ENCODE peak calls at places on chromosome 3, in nine cellular contexts. D, W, C, Y, I, Z, Q, R and H are unnamed samples.

GRCh38 chr3:187989458-187990153 is 164.4 kb upstream of the LPP start:
- DNase-seq in D (no peak), W (no peak), C (no peak), Y (no peak), I (no peak), Z (no peak), Q (peak), R (no peak), H (no peak)

GRCh38 chr3:107222927-107223326 is 154.3 kb upstream of the CCDC54 start:
- DNase-seq in D (no peak), W (no peak), C (no peak), Y (no peak), I (no peak), Z (no peak), Q (no peak), R (no peak), H (no peak)

GRCh38 chr3:70556056-70556455 is 243.6 kb upstream of the MDFIC2 start:
- DNase-seq in D (peak), W (no peak), C (no peak), Y (no peak), I (no peak), Z (no peak), Q (no peak), R (no peak), H (no peak)

GRCh38 chr3:57729339-57730039 is 26.6 kb upstream of the SLMAP start:
- DNase-seq in D (peak), W (no peak), C (no peak), Y (no peak), I (no peak), Z (no peak), Q (no peak), R (no peak), H (no peak)

GRCh38 chr3:58331593-58332152 is 1.0 kb upstream of the PXK start:
- DNase-seq in D (no peak), W (no peak), C (no peak), Y (no peak), I (no peak), Z (no peak), Q (no peak), R (no peak), H (no peak)

GRCh38 chr3:30681276-30682211 is 75.1 kb downstream of the TGFBR2 start:
- DNase-seq in D (peak), W (no peak), C (peak), Y (no peak), I (peak), Z (peak), Q (no peak), R (no peak), H (no peak)

GRCh38 chr3:77667901-77668300 is 628.0 kb downstream of the ROBO2 start:
- DNase-seq in D (no peak), W (no peak), C (no peak), Y (no peak), I (no peak), Z (no peak), Q (no peak), R (no peak), H (no peak)

GRCh38 chr3:103991461-103992115 is 1375.1 kb upstream of the ALCAM start:
- DNase-seq in D (peak), W (peak), C (no peak), Y (no peak), I (no peak), Z (no peak), Q (peak), R (no peak), H (no peak)

GRCh38 chr3:197520311-197521276 is 35.2 kb downstream of the BDH1 start:
- DNase-seq in D (peak), W (peak), C (peak), Y (no peak), I (peak), Z (no peak), Q (peak), R (no peak), H (peak)

GRCh38 chr3:112688819-112689218 is 47.9 kb upstream of the CCDC80 start:
- DNase-seq in D (no peak), W (peak), C (no peak), Y (no peak), I (no peak), Z (no peak), Q (no peak), R (no peak), H (no peak)

GRCh38 chr3:193677734-193678133 is 84.7 kb downstream of the OPA1 start:
- DNase-seq in D (no peak), W (no peak), C (no peak), Y (no peak), I (no peak), Z (no peak), Q (no peak), R (no peak), H (no peak)

GRCh38 chr3:133938770-133939495 is 43.3 kb upstream of the RAB6B start:
- DNase-seq in D (no peak), W (no peak), C (no peak), Y (no peak), I (no peak), Z (no peak), Q (peak), R (no peak), H (no peak)

GRCh38 chr3:141619450-141619849 is 118.6 kb upstream of the RNF7 start:
- DNase-seq in D (no peak), W (no peak), C (no peak), Y (no peak), I (no peak), Z (no peak), Q (no peak), R (no peak), H (no peak)

GRCh38 chr3:151015762-151016161 is 43.2 kb upstream of the CLRN1 start:
- DNase-seq in D (no peak), W (no peak), C (no peak), Y (no peak), I (no peak), Z (no peak), Q (no peak), R (no peak), H (no peak)

GRCh38 chr3:128992926-128993460 is 883 bp downstream of the CFAP92 start:
- DNase-seq in D (no peak), W (no peak), C (no peak), Y (no peak), I (no peak), Z (no peak), Q (peak), R (no peak), H (no peak)

GRCh38 chr3:30310251-30310954 is 296.0 kb upstream of the TGFBR2 start:
- DNase-seq in D (no peak), W (no peak), C (no peak), Y (no peak), I (no peak), Z (no peak), Q (no peak), R (no peak), H (no peak)

GRCh38 chr3:150104564-150104963 is 133.9 kb upstream of the PFN2 start:
- DNase-seq in D (no peak), W (no peak), C (no peak), Y (no peak), I (no peak), Z (no peak), Q (no peak), R (no peak), H (no peak)

GRCh38 chr3:184697845-184698244 is 14.0 kb downstream of the MAGEF1 start:
- DNase-seq in D (no peak), W (no peak), C (no peak), Y (no peak), I (peak), Z (no peak), Q (no peak), R (no peak), H (no peak)

GRCh38 chr3:45182915-45183881 is 37.0 kb upstream of the CDCP1 start:
- DNase-seq in D (peak), W (peak), C (no peak), Y (peak), I (no peak), Z (no peak), Q (peak), R (no peak), H (peak)

GRCh38 chr3:55180936-55181535 is 253.2 kb upstream of the LRTM1 start:
- DNase-seq in D (peak), W (peak), C (no peak), Y (peak), I (peak), Z (no peak), Q (peak), R (no peak), H (no peak)

GRCh38 chr3:94619643-94620042 is 556.8 kb downstream of the NSUN3 start:
- DNase-seq in D (no peak), W (no peak), C (no peak), Y (no peak), I (no peak), Z (no peak), Q (no peak), R (no peak), H (no peak)

GRCh38 chr3:75049581-75049980 is 435.1 kb upstream of the CNTN3 start:
- DNase-seq in D (no peak), W (no peak), C (no peak), Y (no peak), I (no peak), Z (no peak), Q (no peak), R (no peak), H (no peak)

GRCh38 chr3:188749010-188749617 is 422.7 kb upstream of the TPRG1 start:
- DNase-seq in D (no peak), W (peak), C (no peak), Y (peak), I (peak), Z (no peak), Q (peak), R (no peak), H (no peak)

GRCh38 chr3:170203457-170203856 is 18.8 kb upstream of the PRKCI start:
- DNase-seq in D (no peak), W (no peak), C (no peak), Y (no peak), I (no peak), Z (no peak), Q (no peak), R (no peak), H (no peak)

GRCh38 chr3:106249159-106249558 is 380.3 kb upstream of the CBLB start:
- DNase-seq in D (peak), W (no peak), C (no peak), Y (no peak), I (no peak), Z (no peak), Q (no peak), R (no peak), H (no peak)

GRCh38 chr3:13494463-13495350 is 14.6 kb downstream of the HDAC11 start:
- DNase-seq in D (no peak), W (peak), C (no peak), Y (peak), I (peak), Z (peak), Q (peak), R (no peak), H (no peak)

GRCh38 chr3:52537726-52538421 is 1.5 kb downstream of the UQCC5 start:
- DNase-seq in D (no peak), W (no peak), C (no peak), Y (no peak), I (no peak), Z (no peak), Q (no peak), R (no peak), H (no peak)

GRCh38 chr3:52535411-52536111 is 844 bp upstream of the UQCC5 start:
- DNase-seq in D (no peak), W (no peak), C (no peak), Y (no peak), I (no peak), Z (no peak), Q (no peak), R (no peak), H (no peak)

GRCh38 chr3:52537165-52537635 is 795 bp downstream of the UQCC5 start:
- DNase-seq in D (no peak), W (no peak), C (no peak), Y (no peak), I (no peak), Z (no peak), Q (no peak), R (no peak), H (no peak)

GRCh38 chr3:52536112-52536368 is 365 bp upstream of the UQCC5 start:
- DNase-seq in D (no peak), W (no peak), C (no peak), Y (no peak), I (no peak), Z (no peak), Q (no peak), R (no peak), H (no peak)

GRCh38 chr3:52536369-52537164 is at the start of gene UQCC5:
- DNase-seq in D (peak), W (peak), C (peak), Y (peak), I (peak), Z (peak), Q (peak), R (peak), H (peak)
- TF ChIP-seq CTCF in D (peak), W (no peak), C (no peak), Y (no peak), I (no peak), Z (no peak), Q (no peak), R (no peak), H (no peak)

GRCh38 chr3:42749753-42750231 is 23.3 kb downstream of the CCDC13 start:
- DNase-seq in D (no peak), W (no peak), C (no peak), Y (no peak), I (no peak), Z (no peak), Q (peak), R (no peak), H (no peak)
- H3K4me3 ChIP-seq in D (no peak), W (no peak), C (no peak), Y (no peak), I (no peak), Z (no peak), Q (no peak), R (no peak), H (no peak)

DNA sequence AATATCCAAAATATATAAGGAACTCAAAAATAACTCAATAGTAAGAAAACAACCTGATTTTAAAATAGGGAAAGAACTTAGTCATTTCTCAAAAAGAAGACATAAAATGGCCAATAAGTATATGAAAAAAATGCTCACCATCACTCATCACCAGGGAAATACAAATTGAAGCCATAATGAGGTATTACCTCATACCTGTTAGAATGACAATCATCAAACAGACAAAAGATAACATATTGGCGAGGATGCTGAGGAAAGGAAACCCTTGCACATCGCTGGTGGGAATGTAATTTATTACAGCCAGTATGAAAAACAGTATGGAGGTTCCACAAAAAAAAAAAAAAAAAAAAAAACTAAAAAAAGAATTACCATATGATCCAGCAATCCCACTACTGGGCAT is 38.2 kb downstream of the KPNA1 start:
- DNase-seq in D (no peak), W (no peak), C (no peak), Y (no peak), I (no peak), Z (no peak), Q (no peak), R (no peak), H (no peak)
- TF ChIP-seq CTCF in D (no peak), W (no peak), C (no peak), Y (no peak), I (no peak), Z (no peak), Q (no peak), R (no peak), H (no peak)

DNA sequence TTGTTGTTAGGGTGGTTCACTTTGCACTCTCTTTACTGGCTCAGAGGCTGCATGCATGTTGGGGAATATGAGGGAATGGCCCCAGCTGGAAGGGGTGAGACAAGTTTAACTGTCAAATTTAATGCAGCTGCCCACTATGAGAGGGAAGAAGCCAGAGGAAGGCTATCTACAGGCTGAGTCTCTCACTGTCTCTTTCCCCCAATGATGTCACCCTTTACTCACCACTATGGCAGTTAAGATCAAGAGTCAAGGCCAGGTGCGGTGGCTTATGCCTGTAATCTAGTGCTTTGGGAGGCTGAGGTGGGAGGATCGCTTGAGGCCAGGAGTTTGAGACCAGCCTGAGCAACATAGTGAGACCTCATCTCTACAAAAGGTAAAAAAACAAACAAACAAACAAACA is 12.2 kb upstream of the RBMS3 start:
- DNase-seq in D (no peak), W (no peak), C (no peak), Y (no peak), I (no peak), Z (no peak), Q (no peak), R (no peak), H (no peak)
- H3K4me3 ChIP-seq in D (no peak), W (no peak), C (no peak), Y (no peak), I (no peak), Z (no peak), Q (no peak), R (no peak), H (no peak)